ENCODE peak calls at places on chromosomes 5 and 9, in seven cellular contexts. R is mucosa of descending colon; F is left cardiac atrium; W is T-helper 1 cell; N is ovary; P is stimulated activated CD4-positive, alpha-beta T cell treated with anti-CD3 and anti-CD28 coated beads, Interleukin-1b, Interleukin-23, amount 100 ng/mL, for 24 hours; V is psoas muscle. A is an unnamed sample.

GRCh38 chr9:124040935-124041816 is 29.6 kb downstream of the LHX2 start:
- DNase-seq in R (peak; percentile 59), F (peak; percentile 61), W (no peak), N (no peak), P (peak; percentile 28), V (peak; percentile 51), A (no peak)

GRCh38 chr5:99763021-99763814 is 772.0 kb upstream of the FAM174A start:
- DNase-seq in R (peak; percentile 42), F (no peak), W (no peak), N (no peak), P (no peak), V (no peak), A (no peak)

GRCh38 chr9:14692536-14692917 is 705 bp downstream of the ZDHHC21 start:
- DNase-seq in R (no peak), F (no peak), W (no peak), N (no peak), P (no peak), V (no peak), A (no peak)

GRCh38 chr9:36827593-36827992 is 206.5 kb downstream of the PAX5 start:
- DNase-seq in R (no peak), F (peak; percentile 3), W (no peak), N (no peak), P (no peak), V (no peak), A (no peak)

GRCh38 chr5:168159425-168159824 is 132.0 kb upstream of the WWC1 start:
- DNase-seq in R (peak; percentile 84), F (no peak), W (no peak), N (no peak), P (no peak), V (no peak), A (no peak)

GRCh38 chr9:123550012-123550411 is 194.0 kb downstream of the CRB2 start:
- DNase-seq in R (no peak), F (no peak), W (no peak), N (no peak), P (no peak), V (no peak), A (no peak)

GRCh38 chr5:106171132-106171531 is 1499.6 kb downstream of the EFNA5 start:
- DNase-seq in R (no peak), F (no peak), W (no peak), N (no peak), P (no peak), V (no peak), A (no peak)

GRCh38 chr5:132471006-132471907 is 19.3 kb downstream of the IRF1 start:
- DNase-seq in R (no peak), F (no peak), W (no peak), N (no peak), P (no peak), V (no peak), A (no peak)

GRCh38 chr5:76964018-76964417 is 11.2 kb downstream of the CRHBP start:
- DNase-seq in R (no peak), F (no peak), W (no peak), N (no peak), P (no peak), V (no peak), A (no peak)

GRCh38 chr9:26535146-26535545 is 357.5 kb downstream of the CAAP1 start:
- DNase-seq in R (no peak), F (no peak), W (no peak), N (no peak), P (no peak), V (no peak), A (no peak)

GRCh38 chr9:122642226-122642625 is 15.2 kb downstream of the OR1B1 start:
- DNase-seq in R (no peak), F (no peak), W (no peak), N (no peak), P (no peak), V (no peak), A (no peak)

GRCh38 chr5:68217476-68217984 is 2.0 kb downstream of the PIK3R1 start:
- DNase-seq in R (no peak), F (no peak), W (no peak), N (peak; percentile 40), P (no peak), V (no peak), A (no peak)

GRCh38 chr5:96781031-96781733 is 26.6 kb downstream of the ERAP1 start:
- DNase-seq in R (no peak), F (no peak), W (no peak), N (no peak), P (no peak), V (no peak), A (no peak)

GRCh38 chr5:107809201-107810034 is 138.7 kb upstream of the EFNA5 start:
- DNase-seq in R (no peak), F (no peak), W (no peak), N (no peak), P (no peak), V (no peak), A (no peak)